ENCODE peak calls at places on chromosomes 1 and 21, in eight cellular contexts. One of them, this sample, is unnamed.

GRCh38 chr1:36239941-36240637 is 15.8 kb downstream of the THRAP3 start:
- DNase-seq in Caco-2: no peak
- DNase-seq in Jurkat, Clone E6-1: no peak
- DNase-seq in PC-9: no peak
- DNase-seq in coronary artery: no peak
- DNase-seq in kidney epithelial cell: no peak
- DNase-seq in CD8-positive, alpha-beta memory T cell: no peak
- DNase-seq in tibial nerve: no peak
- DNase-seq in this sample: peak; percentile 98

GRCh38 chr1:27832762-27833161 is 2.2 kb downstream of the PPP1R8 start:
- DNase-seq in Caco-2: no peak
- DNase-seq in Jurkat, Clone E6-1: no peak
- DNase-seq in PC-9: no peak
- DNase-seq in coronary artery: no peak
- DNase-seq in kidney epithelial cell: no peak
- DNase-seq in CD8-positive, alpha-beta memory T cell: no peak
- DNase-seq in tibial nerve: no peak
- DNase-seq in this sample: no peak

GRCh38 chr1:26733982-26734381 is 38.2 kb downstream of the ARID1A start:
- DNase-seq in Caco-2: no peak
- DNase-seq in Jurkat, Clone E6-1: no peak
- DNase-seq in PC-9: peak; percentile 27
- DNase-seq in coronary artery: no peak
- DNase-seq in kidney epithelial cell: no peak
- DNase-seq in CD8-positive, alpha-beta memory T cell: no peak
- DNase-seq in tibial nerve: no peak
- DNase-seq in this sample: no peak

GRCh38 chr1:222283147-222283768 is 264.6 kb downstream of the HHIPL2 start:
- DNase-seq in Caco-2: no peak
- DNase-seq in Jurkat, Clone E6-1: no peak
- DNase-seq in PC-9: peak; percentile 6
- DNase-seq in coronary artery: no peak
- DNase-seq in kidney epithelial cell: no peak
- DNase-seq in CD8-positive, alpha-beta memory T cell: no peak
- DNase-seq in tibial nerve: no peak
- DNase-seq in this sample: no peak

GRCh38 chr1:206772228-206773002 is at the start of gene IL10:
- DNase-seq in Caco-2: no peak
- DNase-seq in Jurkat, Clone E6-1: peak; percentile 48
- DNase-seq in PC-9: no peak
- DNase-seq in coronary artery: no peak
- DNase-seq in kidney epithelial cell: no peak
- DNase-seq in CD8-positive, alpha-beta memory T cell: no peak
- DNase-seq in tibial nerve: no peak
- DNase-seq in this sample: no peak

GRCh38 chr1:94501925-94502324 is 39.6 kb downstream of the F3 start:
- DNase-seq in Caco-2: no peak
- DNase-seq in Jurkat, Clone E6-1: no peak
- DNase-seq in PC-9: no peak
- DNase-seq in coronary artery: no peak
- DNase-seq in kidney epithelial cell: no peak
- DNase-seq in CD8-positive, alpha-beta memory T cell: no peak
- DNase-seq in tibial nerve: no peak
- DNase-seq in this sample: no peak

GRCh38 chr1:187763976-187764375 is 935.2 kb downstream of the PLA2G4A start:
- DNase-seq in Caco-2: no peak
- DNase-seq in Jurkat, Clone E6-1: no peak
- DNase-seq in PC-9: no peak
- DNase-seq in coronary artery: no peak
- DNase-seq in kidney epithelial cell: no peak
- DNase-seq in CD8-positive, alpha-beta memory T cell: no peak
- DNase-seq in tibial nerve: no peak
- DNase-seq in this sample: no peak

GRCh38 chr21:44052071-44052829 is 40.1 kb downstream of the TRAPPC10 start:
- DNase-seq in Caco-2: no peak
- DNase-seq in Jurkat, Clone E6-1: no peak
- DNase-seq in PC-9: no peak
- DNase-seq in coronary artery: peak; percentile 41
- DNase-seq in kidney epithelial cell: no peak
- DNase-seq in CD8-positive, alpha-beta memory T cell: no peak
- DNase-seq in tibial nerve: no peak
- DNase-seq in this sample: peak; percentile 38

GRCh38 chr1:156750932-156751723 is at the start of gene HDGF:
- DNase-seq in Caco-2: peak; percentile 77
- DNase-seq in Jurkat, Clone E6-1: no peak
- DNase-seq in PC-9: peak; percentile 45
- DNase-seq in coronary artery: peak; percentile 79
- DNase-seq in kidney epithelial cell: no peak
- DNase-seq in CD8-positive, alpha-beta memory T cell: peak; percentile 30
- DNase-seq in tibial nerve: peak; percentile 32
- DNase-seq in this sample: no peak

GRCh38 chr1:94757931-94758330 is 62.2 kb upstream of the SLC44A3 start:
- DNase-seq in Caco-2: no peak
- DNase-seq in Jurkat, Clone E6-1: no peak
- DNase-seq in PC-9: no peak
- DNase-seq in coronary artery: peak; percentile 81
- DNase-seq in kidney epithelial cell: no peak
- DNase-seq in CD8-positive, alpha-beta memory T cell: no peak
- DNase-seq in tibial nerve: no peak
- DNase-seq in this sample: peak; percentile 77

GRCh38 chr1:69952691-69953090 is 252.7 kb downstream of the LRRC40 start:
- DNase-seq in Caco-2: no peak
- DNase-seq in Jurkat, Clone E6-1: no peak
- DNase-seq in PC-9: no peak
- DNase-seq in coronary artery: no peak
- DNase-seq in kidney epithelial cell: no peak
- DNase-seq in CD8-positive, alpha-beta memory T cell: no peak
- DNase-seq in tibial nerve: no peak
- DNase-seq in this sample: no peak

GRCh38 chr1:151371744-151372410 is 628 bp downstream of the SELENBP1 start:
- DNase-seq in Caco-2: no peak
- DNase-seq in Jurkat, Clone E6-1: no peak
- DNase-seq in PC-9: peak; percentile 17
- DNase-seq in coronary artery: no peak
- DNase-seq in kidney epithelial cell: no peak
- DNase-seq in CD8-positive, alpha-beta memory T cell: no peak
- DNase-seq in tibial nerve: peak; percentile 45
- DNase-seq in this sample: no peak

GRCh38 chr1:240413732-240414131 is 198.2 kb downstream of the GREM2 start:
- DNase-seq in Caco-2: no peak
- DNase-seq in Jurkat, Clone E6-1: no peak
- DNase-seq in PC-9: no peak
- DNase-seq in coronary artery: no peak
- DNase-seq in kidney epithelial cell: no peak
- DNase-seq in CD8-positive, alpha-beta memory T cell: no peak
- DNase-seq in tibial nerve: no peak
- DNase-seq in this sample: no peak

GRCh38 chr1:35707253-35708178 is 11.2 kb downstream of the C1orf216 start:
- DNase-seq in Caco-2: peak; percentile 68
- DNase-seq in Jurkat, Clone E6-1: peak; percentile 39
- DNase-seq in PC-9: peak; percentile 47
- DNase-seq in coronary artery: no peak
- DNase-seq in kidney epithelial cell: no peak
- DNase-seq in CD8-positive, alpha-beta memory T cell: peak; percentile 22
- DNase-seq in tibial nerve: no peak
- DNase-seq in this sample: no peak

GRCh38 chr1:23601968-23602876 is 42.9 kb upstream of the ID3 start:
- DNase-seq in Caco-2: no peak
- DNase-seq in Jurkat, Clone E6-1: peak; percentile 75
- DNase-seq in PC-9: no peak
- DNase-seq in coronary artery: no peak
- DNase-seq in kidney epithelial cell: no peak
- DNase-seq in CD8-positive, alpha-beta memory T cell: no peak
- DNase-seq in tibial nerve: no peak
- DNase-seq in this sample: no peak

GRCh38 chr1:226135059-226135651 is 51.4 kb downstream of the ACBD3 start:
- DNase-seq in Caco-2: no peak
- DNase-seq in Jurkat, Clone E6-1: no peak
- DNase-seq in PC-9: no peak
- DNase-seq in coronary artery: no peak
- DNase-seq in kidney epithelial cell: no peak
- DNase-seq in CD8-positive, alpha-beta memory T cell: no peak
- DNase-seq in tibial nerve: no peak
- DNase-seq in this sample: peak; percentile 86

GRCh38 chr1:70738576-70738975 is 309.0 kb downstream of the PTGER3 start:
- DNase-seq in Caco-2: no peak
- DNase-seq in Jurkat, Clone E6-1: no peak
- DNase-seq in PC-9: no peak
- DNase-seq in coronary artery: no peak
- DNase-seq in kidney epithelial cell: no peak
- DNase-seq in CD8-positive, alpha-beta memory T cell: no peak
- DNase-seq in tibial nerve: no peak
- DNase-seq in this sample: no peak

GRCh38 chr21:28336299-28336698 is 656.4 kb downstream of the LTN1 start:
- DNase-seq in Caco-2: peak; percentile 33
- DNase-seq in Jurkat, Clone E6-1: peak; percentile 14
- DNase-seq in PC-9: peak; percentile 4
- DNase-seq in coronary artery: no peak
- DNase-seq in kidney epithelial cell: peak; percentile 47
- DNase-seq in CD8-positive, alpha-beta memory T cell: no peak
- DNase-seq in tibial nerve: no peak
- DNase-seq in this sample: peak; percentile 82

GRCh38 chr1:4969556-4970129 is 315.2 kb downstream of the AJAP1 start:
- DNase-seq in Caco-2: no peak
- DNase-seq in Jurkat, Clone E6-1: no peak
- DNase-seq in PC-9: no peak
- DNase-seq in coronary artery: peak; percentile 61
- DNase-seq in kidney epithelial cell: no peak
- DNase-seq in CD8-positive, alpha-beta memory T cell: no peak
- DNase-seq in tibial nerve: no peak
- DNase-seq in this sample: no peak

GRCh38 chr1:53735261-53735660 is 3.7 kb downstream of the GLIS1 start:
- DNase-seq in Caco-2: no peak
- DNase-seq in Jurkat, Clone E6-1: no peak
- DNase-seq in PC-9: no peak
- DNase-seq in coronary artery: no peak
- DNase-seq in kidney epithelial cell: no peak
- DNase-seq in CD8-positive, alpha-beta memory T cell: no peak
- DNase-seq in tibial nerve: no peak
- DNase-seq in this sample: no peak

GRCh38 chr1:53733975-53734649 is 4.9 kb downstream of the GLIS1 start:
- DNase-seq in Caco-2: no peak
- DNase-seq in Jurkat, Clone E6-1: no peak
- DNase-seq in PC-9: no peak
- DNase-seq in coronary artery: no peak
- DNase-seq in kidney epithelial cell: no peak
- DNase-seq in CD8-positive, alpha-beta memory T cell: no peak
- DNase-seq in tibial nerve: no peak
- DNase-seq in this sample: no peak

GRCh38 chr1:53733447-53733931 is 5.5 kb downstream of the GLIS1 start:
- DNase-seq in Caco-2: no peak
- DNase-seq in Jurkat, Clone E6-1: no peak
- DNase-seq in PC-9: no peak
- DNase-seq in coronary artery: no peak
- DNase-seq in kidney epithelial cell: no peak
- DNase-seq in CD8-positive, alpha-beta memory T cell: no peak
- DNase-seq in tibial nerve: no peak
- DNase-seq in this sample: no peak

GRCh38 chr1:53735681-53736080 is 3.3 kb downstream of the GLIS1 start:
- DNase-seq in Caco-2: no peak
- DNase-seq in Jurkat, Clone E6-1: no peak
- DNase-seq in PC-9: no peak
- DNase-seq in coronary artery: no peak
- DNase-seq in kidney epithelial cell: no peak
- DNase-seq in CD8-positive, alpha-beta memory T cell: no peak
- DNase-seq in tibial nerve: no peak
- DNase-seq in this sample: no peak

GRCh38 chr1:53734650-53735211 is 4.2 kb downstream of the GLIS1 start:
- DNase-seq in Caco-2: no peak
- DNase-seq in Jurkat, Clone E6-1: no peak
- DNase-seq in PC-9: no peak
- DNase-seq in coronary artery: no peak
- DNase-seq in kidney epithelial cell: no peak
- DNase-seq in CD8-positive, alpha-beta memory T cell: no peak
- DNase-seq in tibial nerve: no peak
- DNase-seq in this sample: no peak
- H3K4me3 ChIP-seq in Caco-2: no peak overlapping the region
- H3K4me3 ChIP-seq in Jurkat, Clone E6-1: no peak overlapping the region
- H3K4me3 ChIP-seq in PC-9: no peak overlapping the region
- H3K4me3 ChIP-seq in coronary artery: no peak overlapping the region
- H3K4me3 ChIP-seq in kidney epithelial cell: no peak overlapping the region
- H3K4me3 ChIP-seq in CD8-positive, alpha-beta memory T cell: no peak overlapping the region
- H3K4me3 ChIP-seq in tibial nerve: no peak overlapping the region
- H3K4me3 ChIP-seq in this sample: no peak overlapping the region

GRCh38 chr21:21715286-21715969 is 717.2 kb downstream of the NCAM2 start:
- DNase-seq in Caco-2: no peak
- DNase-seq in Jurkat, Clone E6-1: no peak
- DNase-seq in PC-9: no peak
- DNase-seq in coronary artery: no peak
- DNase-seq in kidney epithelial cell: peak; percentile 1
- DNase-seq in CD8-positive, alpha-beta memory T cell: no peak
- DNase-seq in tibial nerve: no peak
- DNase-seq in this sample: no peak
- H3K4me3 ChIP-seq in Caco-2: no peak overlapping the region
- H3K4me3 ChIP-seq in Jurkat, Clone E6-1: no peak overlapping the region
- H3K4me3 ChIP-seq in PC-9: no peak overlapping the region
- H3K4me3 ChIP-seq in coronary artery: no peak overlapping the region
- H3K4me3 ChIP-seq in kidney epithelial cell: no peak overlapping the region
- H3K4me3 ChIP-seq in CD8-positive, alpha-beta memory T cell: no peak overlapping the region
- H3K4me3 ChIP-seq in tibial nerve: no peak overlapping the region
- H3K4me3 ChIP-seq in this sample: no peak overlapping the region

GRCh38 chr21:34553199-34553952 is 41.4 kb upstream of the KCNE1 start:
- DNase-seq in Caco-2: no peak
- DNase-seq in Jurkat, Clone E6-1: no peak
- DNase-seq in PC-9: no peak
- DNase-seq in coronary artery: no peak
- DNase-seq in kidney epithelial cell: no peak
- DNase-seq in CD8-positive, alpha-beta memory T cell: no peak
- DNase-seq in tibial nerve: no peak
- DNase-seq in this sample: no peak
- H3K4me3 ChIP-seq in Caco-2: no peak overlapping the region
- H3K4me3 ChIP-seq in Jurkat, Clone E6-1: no peak overlapping the region
- H3K4me3 ChIP-seq in PC-9: no peak overlapping the region
- H3K4me3 ChIP-seq in coronary artery: no peak overlapping the region
- H3K4me3 ChIP-seq in kidney epithelial cell: no peak overlapping the region
- H3K4me3 ChIP-seq in CD8-positive, alpha-beta memory T cell: no peak overlapping the region
- H3K4me3 ChIP-seq in tibial nerve: no peak overlapping the region
- H3K4me3 ChIP-seq in this sample: no peak overlapping the region

GRCh38 chr1:164631751-164632150 is 72.8 kb downstream of the PBX1 start:
- DNase-seq in Caco-2: no peak
- DNase-seq in Jurkat, Clone E6-1: no peak
- DNase-seq in PC-9: no peak
- DNase-seq in coronary artery: no peak
- DNase-seq in kidney epithelial cell: no peak
- DNase-seq in CD8-positive, alpha-beta memory T cell: no peak
- DNase-seq in tibial nerve: no peak
- DNase-seq in this sample: no peak

GRCh38 chr1:164625004-164625617 is 66.1 kb downstream of the PBX1 start:
- DNase-seq in Caco-2: no peak
- DNase-seq in Jurkat, Clone E6-1: no peak
- DNase-seq in PC-9: no peak
- DNase-seq in coronary artery: no peak
- DNase-seq in kidney epithelial cell: no peak
- DNase-seq in CD8-positive, alpha-beta memory T cell: no peak
- DNase-seq in tibial nerve: no peak
- DNase-seq in this sample: no peak

GRCh38 chr1:164630626-164631396 is 71.8 kb downstream of the PBX1 start:
- DNase-seq in Caco-2: no peak
- DNase-seq in Jurkat, Clone E6-1: no peak
- DNase-seq in PC-9: peak; percentile 22
- DNase-seq in coronary artery: no peak
- DNase-seq in kidney epithelial cell: no peak
- DNase-seq in CD8-positive, alpha-beta memory T cell: no peak
- DNase-seq in tibial nerve: no peak
- DNase-seq in this sample: no peak

GRCh38 chr1:164629971-164630370 is 71.0 kb downstream of the PBX1 start:
- DNase-seq in Caco-2: no peak
- DNase-seq in Jurkat, Clone E6-1: no peak
- DNase-seq in PC-9: no peak
- DNase-seq in coronary artery: no peak
- DNase-seq in kidney epithelial cell: no peak
- DNase-seq in CD8-positive, alpha-beta memory T cell: no peak
- DNase-seq in tibial nerve: no peak
- DNase-seq in this sample: no peak

GRCh38 chr1:164628758-164629157 is 69.8 kb downstream of the PBX1 start:
- DNase-seq in Caco-2: no peak
- DNase-seq in Jurkat, Clone E6-1: no peak
- DNase-seq in PC-9: no peak
- DNase-seq in coronary artery: no peak
- DNase-seq in kidney epithelial cell: no peak
- DNase-seq in CD8-positive, alpha-beta memory T cell: no peak
- DNase-seq in tibial nerve: no peak
- DNase-seq in this sample: no peak
- H3K4me3 ChIP-seq in Caco-2: no peak overlapping the region
- H3K4me3 ChIP-seq in Jurkat, Clone E6-1: no peak overlapping the region
- H3K4me3 ChIP-seq in PC-9: no peak overlapping the region
- H3K4me3 ChIP-seq in coronary artery: no peak overlapping the region
- H3K4me3 ChIP-seq in kidney epithelial cell: no peak overlapping the region
- H3K4me3 ChIP-seq in CD8-positive, alpha-beta memory T cell: no peak overlapping the region
- H3K4me3 ChIP-seq in tibial nerve: no peak overlapping the region
- H3K4me3 ChIP-seq in this sample: no peak overlapping the region